ENCODE peak calls at places on chromosomes 7 and 10, in ten cellular contexts. One of them, this sample, is unnamed.

GRCh38 chr7:29146888-29147609 is 712 bp upstream of the CPVL start:
- DNase-seq in K562: peak
- DNase-seq in PC-3: peak
- DNase-seq in psoas muscle: peak
- DNase-seq in tibial nerve: no peak
- DNase-seq in sigmoid colon: peak
- DNase-seq in GM23338: peak
- DNase-seq in astrocyte of the spinal cord: no peak
- DNase-seq in adrenal gland: no peak
- DNase-seq in HL-60: no peak
- DNase-seq in this sample: peak

GRCh38 chr10:29924436-29924835 is 134.9 kb downstream of the JCAD start:
- DNase-seq in tibial nerve: no peak
- DNase-seq in PC-3: no peak
- DNase-seq in astrocyte of the spinal cord: no peak
- DNase-seq in K562: no peak
- DNase-seq in sigmoid colon: no peak
- DNase-seq in psoas muscle: no peak
- DNase-seq in HL-60: no peak
- DNase-seq in adrenal gland: no peak
- DNase-seq in GM23338: no peak
- DNase-seq in this sample: no peak

GRCh38 chr10:71475243-71475871 is 78.6 kb downstream of the CDH23 start:
- DNase-seq in psoas muscle: no peak
- DNase-seq in PC-3: no peak
- DNase-seq in adrenal gland: no peak
- DNase-seq in HL-60: peak
- DNase-seq in sigmoid colon: no peak
- DNase-seq in K562: no peak
- DNase-seq in GM23338: peak
- DNase-seq in astrocyte of the spinal cord: no peak
- DNase-seq in tibial nerve: no peak
- DNase-seq in this sample: no peak

GRCh38 chr7:45689011-45689796 is 115.0 kb downstream of the ADCY1 start:
- DNase-seq in psoas muscle: peak
- DNase-seq in astrocyte of the spinal cord: peak
- DNase-seq in adrenal gland: peak
- DNase-seq in tibial nerve: no peak
- DNase-seq in HL-60: no peak
- DNase-seq in GM23338: no peak
- DNase-seq in sigmoid colon: no peak
- DNase-seq in PC-3: peak
- DNase-seq in K562: no peak
- DNase-seq in this sample: peak

GRCh38 chr10:15163261-15163864 is 5.1 kb downstream of the NMT2 start:
- DNase-seq in GM23338: no peak
- DNase-seq in PC-3: no peak
- DNase-seq in adrenal gland: no peak
- DNase-seq in K562: no peak
- DNase-seq in astrocyte of the spinal cord: no peak
- DNase-seq in HL-60: no peak
- DNase-seq in sigmoid colon: no peak
- DNase-seq in psoas muscle: no peak
- DNase-seq in tibial nerve: no peak
- DNase-seq in this sample: no peak

GRCh38 chr7:42566981-42567510 is 330.0 kb upstream of the GLI3 start:
- DNase-seq in PC-3: peak
- DNase-seq in K562: no peak
- DNase-seq in GM23338: no peak
- DNase-seq in tibial nerve: no peak
- DNase-seq in sigmoid colon: no peak
- DNase-seq in astrocyte of the spinal cord: no peak
- DNase-seq in adrenal gland: no peak
- DNase-seq in psoas muscle: no peak
- DNase-seq in HL-60: no peak
- DNase-seq in this sample: peak

GRCh38 chr10:83677795-83678194 is 461.5 kb upstream of the GHITM start:
- DNase-seq in astrocyte of the spinal cord: peak
- DNase-seq in adrenal gland: no peak
- DNase-seq in HL-60: no peak
- DNase-seq in K562: no peak
- DNase-seq in tibial nerve: no peak
- DNase-seq in sigmoid colon: peak
- DNase-seq in GM23338: no peak
- DNase-seq in psoas muscle: no peak
- DNase-seq in PC-3: no peak
- DNase-seq in this sample: peak

GRCh38 chr7:100034871-100035510 is 14.6 kb upstream of the ZSCAN21 start:
- DNase-seq in HL-60: no peak
- DNase-seq in tibial nerve: no peak
- DNase-seq in PC-3: no peak
- DNase-seq in psoas muscle: no peak
- DNase-seq in adrenal gland: no peak
- DNase-seq in astrocyte of the spinal cord: peak
- DNase-seq in sigmoid colon: no peak
- DNase-seq in K562: no peak
- DNase-seq in GM23338: no peak
- DNase-seq in this sample: peak

GRCh38 chr7:24968165-24968564 is 11.8 kb downstream of the OSBPL3 start:
- DNase-seq in K562: no peak
- DNase-seq in HL-60: no peak
- DNase-seq in psoas muscle: no peak
- DNase-seq in sigmoid colon: no peak
- DNase-seq in GM23338: no peak
- DNase-seq in adrenal gland: no peak
- DNase-seq in astrocyte of the spinal cord: no peak
- DNase-seq in PC-3: no peak
- DNase-seq in tibial nerve: no peak
- DNase-seq in this sample: peak

GRCh38 chr10:96587255-96588059 is 645 bp upstream of the TM9SF3 start:
- DNase-seq in K562: peak
- DNase-seq in HL-60: no peak
- DNase-seq in sigmoid colon: peak
- DNase-seq in tibial nerve: peak
- DNase-seq in PC-3: peak
- DNase-seq in GM23338: peak
- DNase-seq in astrocyte of the spinal cord: peak
- DNase-seq in psoas muscle: peak
- DNase-seq in adrenal gland: peak
- DNase-seq in this sample: peak

GRCh38 chr7:98483964-98484545 is 83.2 kb upstream of the BAIAP2L1 start:
- DNase-seq in GM23338: no peak
- DNase-seq in tibial nerve: no peak
- DNase-seq in psoas muscle: no peak
- DNase-seq in HL-60: no peak
- DNase-seq in K562: no peak
- DNase-seq in astrocyte of the spinal cord: no peak
- DNase-seq in PC-3: no peak
- DNase-seq in sigmoid colon: no peak
- DNase-seq in adrenal gland: no peak
- DNase-seq in this sample: no peak

GRCh38 chr10:78316451-78316931 is 282.8 kb downstream of the RPS24 start:
- DNase-seq in tibial nerve: no peak
- DNase-seq in K562: no peak
- DNase-seq in astrocyte of the spinal cord: no peak
- DNase-seq in psoas muscle: no peak
- DNase-seq in PC-3: peak
- DNase-seq in adrenal gland: peak
- DNase-seq in sigmoid colon: peak
- DNase-seq in GM23338: no peak
- DNase-seq in HL-60: no peak
- DNase-seq in this sample: peak

GRCh38 chr7:94266278-94266677 is 128.4 kb upstream of the COL1A2 start:
- DNase-seq in sigmoid colon: no peak
- DNase-seq in psoas muscle: no peak
- DNase-seq in K562: no peak
- DNase-seq in tibial nerve: no peak
- DNase-seq in adrenal gland: no peak
- DNase-seq in astrocyte of the spinal cord: no peak
- DNase-seq in PC-3: no peak
- DNase-seq in HL-60: no peak
- DNase-seq in GM23338: no peak
- DNase-seq in this sample: peak

DNA sequence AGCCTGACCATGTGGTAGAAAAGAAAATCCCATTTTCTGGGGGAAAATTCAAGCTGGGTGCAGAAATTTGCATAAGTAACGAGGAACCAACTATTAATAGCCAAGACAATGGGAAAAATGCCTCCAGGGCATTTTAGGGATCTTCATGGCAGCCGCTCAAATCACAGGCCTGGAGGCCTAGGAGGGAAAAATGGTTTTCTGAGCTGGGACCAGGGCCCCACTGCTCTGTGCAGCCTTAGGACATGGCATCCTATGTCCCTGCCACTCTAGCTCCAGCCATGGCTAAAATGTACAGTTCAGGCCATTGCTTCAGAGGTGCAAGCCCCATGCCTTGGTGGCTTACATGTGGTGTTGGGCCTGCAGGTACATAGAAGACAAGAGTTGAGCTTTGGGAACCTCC is 459.0 kb downstream of the PCDH15 start:
- DNase-seq in GM23338: no peak
- DNase-seq in K562: no peak
- DNase-seq in HL-60: no peak
- DNase-seq in psoas muscle: no peak
- DNase-seq in tibial nerve: no peak
- DNase-seq in astrocyte of the spinal cord: no peak
- DNase-seq in PC-3: no peak
- DNase-seq in adrenal gland: no peak
- DNase-seq in sigmoid colon: no peak
- DNase-seq in this sample: no peak
- TF ChIP-seq CTCF in GM23338: no peak
- TF ChIP-seq CTCF in K562: no peak
- TF ChIP-seq CTCF in HL-60: no peak
- TF ChIP-seq CTCF in psoas muscle: no peak
- TF ChIP-seq CTCF in tibial nerve: no peak
- TF ChIP-seq CTCF in astrocyte of the spinal cord: no peak
- TF ChIP-seq CTCF in PC-3: no peak
- TF ChIP-seq CTCF in adrenal gland: no peak
- TF ChIP-seq CTCF in sigmoid colon: no peak
- TF ChIP-seq CTCF in this sample: no peak

DNA sequence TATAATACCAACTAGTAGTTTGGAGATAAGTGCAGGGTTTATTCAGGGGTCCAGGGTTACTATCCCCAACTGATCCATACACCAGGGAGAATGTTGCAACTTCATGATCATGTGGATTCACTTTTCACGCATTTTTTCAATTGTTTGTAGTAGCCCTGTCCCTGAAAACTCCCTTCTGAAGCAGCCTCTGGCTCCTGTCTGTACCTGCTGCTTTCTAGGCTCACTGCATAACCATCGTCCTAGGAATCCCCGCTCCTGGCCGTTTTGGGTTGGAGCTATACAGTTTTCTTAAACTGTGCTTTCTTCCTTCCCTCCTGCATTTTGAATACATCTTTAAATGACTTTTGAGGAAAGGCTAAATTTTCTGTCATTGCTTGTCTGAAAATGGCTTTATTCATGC is 154.1 kb downstream of the SDHAF3 start:
- DNase-seq in tibial nerve: no peak
- DNase-seq in sigmoid colon: no peak
- DNase-seq in adrenal gland: no peak
- DNase-seq in K562: no peak
- DNase-seq in psoas muscle: no peak
- DNase-seq in PC-3: no peak
- DNase-seq in HL-60: no peak
- DNase-seq in astrocyte of the spinal cord: no peak
- DNase-seq in GM23338: peak
- DNase-seq in this sample: no peak
- H3K4me3 ChIP-seq in tibial nerve: no peak
- H3K4me3 ChIP-seq in sigmoid colon: no peak
- H3K4me3 ChIP-seq in adrenal gland: no peak
- H3K4me3 ChIP-seq in K562: no peak
- H3K4me3 ChIP-seq in psoas muscle: no peak
- H3K4me3 ChIP-seq in PC-3: no peak
- H3K4me3 ChIP-seq in HL-60: no peak
- H3K4me3 ChIP-seq in astrocyte of the spinal cord: no peak
- H3K4me3 ChIP-seq in GM23338: no peak
- H3K4me3 ChIP-seq in this sample: no peak

DNA sequence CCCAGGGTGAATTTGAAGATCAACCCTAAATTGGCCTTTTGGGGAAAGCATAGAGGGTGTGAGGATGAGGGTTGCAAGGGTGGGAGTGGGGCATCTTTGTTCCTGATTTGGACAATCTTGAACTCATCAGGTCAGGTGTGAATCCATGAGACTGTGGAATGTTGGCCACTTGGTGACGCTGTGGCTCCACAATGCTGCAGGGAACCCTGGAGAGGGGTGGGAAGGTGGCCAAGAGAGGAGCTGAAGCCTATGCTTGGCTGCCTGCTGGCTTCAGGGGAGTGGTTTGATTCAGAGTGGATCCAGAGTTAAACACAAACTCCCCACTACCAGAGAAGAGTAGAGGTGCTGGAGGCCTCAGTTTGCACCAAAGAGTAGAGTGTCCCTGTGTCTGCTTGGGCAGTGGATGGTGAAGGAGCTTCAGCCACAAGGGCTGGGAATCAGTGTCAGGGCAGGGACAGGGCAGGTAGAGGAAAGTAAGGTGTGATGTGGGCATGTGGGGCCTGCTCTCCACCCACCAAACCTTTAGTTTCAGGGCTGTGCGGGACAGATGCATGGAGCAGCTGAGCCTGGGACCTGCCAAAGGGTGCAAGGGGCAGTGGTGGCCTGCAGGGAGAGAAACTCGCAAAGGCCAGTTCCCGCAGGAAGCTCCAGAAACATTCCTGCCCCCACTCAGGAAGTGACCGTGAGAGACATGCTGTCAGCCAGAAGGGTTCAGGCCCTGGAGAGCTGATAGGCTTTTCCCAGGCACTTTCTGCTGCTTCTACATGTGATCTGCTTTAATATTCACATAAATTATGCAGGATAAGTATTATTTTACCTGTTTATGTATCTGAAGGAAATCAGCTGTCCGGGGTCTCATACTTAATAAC is 81.0 kb upstream of the PRSS58 start:
- DNase-seq in psoas muscle: peak
- DNase-seq in GM23338: peak
- DNase-seq in tibial nerve: no peak
- DNase-seq in HL-60: no peak
- DNase-seq in adrenal gland: no peak
- DNase-seq in astrocyte of the spinal cord: peak
- DNase-seq in PC-3: peak
- DNase-seq in sigmoid colon: no peak
- DNase-seq in K562: peak
- DNase-seq in this sample: no peak
- TF ChIP-seq CTCF in psoas muscle: peak
- TF ChIP-seq CTCF in GM23338: peak
- TF ChIP-seq CTCF in tibial nerve: no peak
- TF ChIP-seq CTCF in HL-60: no peak
- TF ChIP-seq CTCF in adrenal gland: no peak
- TF ChIP-seq CTCF in astrocyte of the spinal cord: peak
- TF ChIP-seq CTCF in PC-3: peak
- TF ChIP-seq CTCF in sigmoid colon: no peak
- TF ChIP-seq CTCF in K562: peak
- TF ChIP-seq CTCF in this sample: peak

DNA sequence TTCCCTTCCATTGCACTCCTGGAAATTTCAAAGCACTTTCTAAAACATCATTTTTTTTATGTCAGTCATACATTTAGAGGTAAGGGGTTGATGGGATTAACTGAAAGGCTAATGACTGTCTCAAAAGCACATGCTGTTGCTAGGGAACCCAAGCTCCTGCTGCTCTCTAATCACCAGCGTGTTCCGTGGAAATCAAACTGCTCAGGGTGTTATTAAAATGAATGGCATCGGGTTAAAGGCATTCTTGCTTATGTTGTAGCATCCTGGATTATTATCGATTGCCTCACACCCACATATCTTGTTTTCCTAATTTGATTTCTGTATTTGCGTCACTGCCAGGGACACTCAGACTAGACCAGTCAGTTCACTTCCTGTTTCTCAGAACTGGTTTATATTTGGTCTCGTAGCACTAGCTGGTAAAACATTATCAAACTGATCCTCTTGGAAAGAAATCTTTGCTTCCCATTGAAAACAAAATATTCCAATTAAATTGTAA is 216.5 kb upstream of the MKLN1 start:
- DNase-seq in GM23338: no peak
- DNase-seq in HL-60: no peak
- DNase-seq in tibial nerve: no peak
- DNase-seq in psoas muscle: no peak
- DNase-seq in PC-3: peak
- DNase-seq in astrocyte of the spinal cord: peak
- DNase-seq in adrenal gland: peak
- DNase-seq in sigmoid colon: no peak
- DNase-seq in K562: peak
- DNase-seq in this sample: peak
- H3K4me3 ChIP-seq in GM23338: peak
- H3K4me3 ChIP-seq in HL-60: peak
- H3K4me3 ChIP-seq in tibial nerve: peak
- H3K4me3 ChIP-seq in psoas muscle: peak
- H3K4me3 ChIP-seq in PC-3: peak
- H3K4me3 ChIP-seq in astrocyte of the spinal cord: no peak
- H3K4me3 ChIP-seq in adrenal gland: no peak
- H3K4me3 ChIP-seq in sigmoid colon: no peak
- H3K4me3 ChIP-seq in K562: peak
- H3K4me3 ChIP-seq in this sample: peak